ENCODE peak calls at places on chromosomes 5 and 9, in six cellular contexts. H is AG04449, V is cardiac muscle cell, R is foreskin fibroblast, T is MCF 10A, N is BJ. I is an unnamed sample.

GRCh38 chr5:68343421-68343826 is 127.9 kb downstream of the PIK3R1 start:
- DNase-seq in T (peak), R (peak), N (no peak), H (no peak), V (peak), I (peak)

GRCh38 chr9:73081979-73082657 is 69.5 kb upstream of the ANXA1 start:
- DNase-seq in R (peak), N (no peak), V (peak), T (peak), H (no peak), I (peak)

GRCh38 chr5:166324372-166324771 is 1967.1 kb upstream of the WWC1 start:
- DNase-seq in H (no peak), R (no peak), T (no peak), N (no peak), V (no peak), I (no peak)

GRCh38 chr5:126506079-126506478 is 82.9 kb downstream of the GRAMD2B start:
- DNase-seq in R (no peak), T (no peak), N (no peak), H (no peak), V (no peak), I (no peak)

GRCh38 chr5:149174847-149175234 is 33.5 kb downstream of the ABLIM3 start:
- DNase-seq in H (no peak), R (no peak), V (no peak), N (no peak), T (no peak), I (no peak)

GRCh38 chr9:18124760-18125159 is 349.2 kb upstream of the ADAMTSL1 start:
- DNase-seq in N (peak), T (no peak), H (peak), R (no peak), V (peak), I (no peak)

GRCh38 chr9:134173127-134174072 is 9.0 kb upstream of the RNU6ATAC start:
- DNase-seq in V (no peak), N (no peak), H (no peak), R (no peak), T (no peak), I (no peak)

GRCh38 chr5:37926732-37927131 is 86.9 kb upstream of the GDNF start:
- DNase-seq in H (no peak), T (peak), N (no peak), V (peak), R (peak), I (no peak)

GRCh38 chr5:109416882-109417281 is 7.1 kb upstream of the PJA2 start:
- DNase-seq in T (no peak), N (no peak), V (no peak), H (no peak), R (peak), I (no peak)

GRCh38 chr9:117546894-117547293 is 132.0 kb upstream of the ASTN2 start:
- DNase-seq in V (no peak), N (no peak), T (peak), H (no peak), R (no peak), I (no peak)

GRCh38 chr9:35517136-35517535 is 27.2 kb downstream of the RUSC2 start:
- DNase-seq in V (peak), R (peak), T (no peak), N (no peak), H (no peak), I (no peak)

GRCh38 chr5:169695919-169696490 is 58.9 kb downstream of the DOCK2 start:
- DNase-seq in R (peak), V (peak), H (peak), T (peak), N (peak), I (no peak)

GRCh38 chr9:126334626-126335621 is 8.3 kb downstream of the MVB12B start:
- DNase-seq in V (peak), R (no peak), N (no peak), T (no peak), H (peak), I (no peak)

GRCh38 chr5:133450311-133450710 is 162.0 kb downstream of the FSTL4 start:
- DNase-seq in T (no peak), R (no peak), V (no peak), H (no peak), N (no peak), I (no peak)

GRCh38 chr9:136079916-136080246 is 15.2 kb downstream of the NACC2 start:
- DNase-seq in R (no peak), H (no peak), T (no peak), V (no peak), N (no peak), I (no peak)

GRCh38 chr9:91361294-91362201 is at the start of gene AUH:
- DNase-seq in N (no peak), T (peak), R (peak), V (peak), H (no peak), I (peak)
- TF ChIP-seq CTCF in N (no peak), T (no peak), R (no peak), V (no peak), H (no peak), I (no peak)

DNA sequence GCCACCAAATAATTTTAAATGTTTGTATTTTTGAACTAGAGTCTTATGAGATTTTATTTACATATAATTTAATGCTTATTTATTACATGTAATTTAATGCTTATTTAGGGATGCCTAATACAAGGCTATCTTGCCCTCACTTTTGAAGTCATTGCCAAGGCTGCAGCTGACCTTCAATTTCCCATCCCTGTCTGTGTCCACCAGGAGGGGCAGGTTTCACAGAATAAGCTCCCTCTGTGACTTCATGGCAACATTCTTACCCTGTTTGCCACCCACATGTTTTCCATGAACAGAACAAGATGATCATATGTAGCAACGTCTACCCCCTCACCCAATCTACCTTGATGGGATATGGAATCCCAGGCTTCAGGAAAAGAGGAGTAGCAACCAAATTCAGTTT is 27.0 kb downstream of the C5 start:
- DNase-seq in R (peak), N (no peak), V (peak), H (no peak), T (peak), I (no peak)
- TF ChIP-seq CTCF in R (peak), N (peak), V (peak), H (no peak), T (peak), I (peak)

DNA sequence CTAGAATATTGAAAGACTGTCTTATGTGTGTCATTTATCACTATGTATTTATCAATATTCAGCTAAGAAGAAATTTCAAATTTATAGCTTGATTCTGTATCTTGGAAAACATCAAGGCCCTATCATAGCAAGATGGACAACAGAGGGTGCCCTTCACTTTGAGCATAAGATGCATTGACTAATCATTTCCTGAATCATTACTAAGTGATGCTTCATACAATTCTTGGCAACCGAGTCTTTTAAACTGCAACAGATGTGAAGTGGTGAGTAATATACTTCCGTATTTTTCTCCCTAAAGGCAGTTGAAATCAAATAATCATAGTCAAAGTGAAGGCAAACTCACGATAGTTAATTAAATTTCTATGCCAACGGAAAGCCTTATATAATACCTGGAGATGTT is 318.6 kb upstream of the RGMB start:
- DNase-seq in N (peak), V (peak), H (peak), R (peak), T (peak), I (no peak)
- TF ChIP-seq CTCF in N (peak), V (peak), H (peak), R (peak), T (peak), I (no peak)

GRCh38 chr9:95078934-95079333 is 238.6 kb downstream of the FANCC start:
- DNase-seq in N (no peak), T (no peak), V (no peak), R (no peak), H (no peak), I (peak)
- TF ChIP-seq CTCF in N (peak), T (no peak), V (no peak), R (no peak), H (no peak), I (no peak)

GRCh38 chr9:109967651-109968331 is 187.8 kb downstream of the PALM2AKAP2 start:
- DNase-seq in V (no peak), R (no peak), H (no peak), N (no peak), T (no peak), I (no peak)

GRCh38 chr9:109966643-109967368 is 186.8 kb downstream of the PALM2AKAP2 start:
- DNase-seq in N (no peak), T (no peak), R (no peak), V (no peak), H (no peak), I (no peak)

GRCh38 chr9:109969559-109970237 is 189.7 kb downstream of the PALM2AKAP2 start:
- DNase-seq in R (no peak), N (no peak), V (no peak), T (no peak), H (no peak), I (no peak)

GRCh38 chr9:109968332-109968657 is 188.3 kb downstream of the PALM2AKAP2 start:
- DNase-seq in N (no peak), V (no peak), R (peak), T (no peak), H (no peak), I (no peak)

GRCh38 chr9:109968702-109969450 is 188.9 kb downstream of the PALM2AKAP2 start:
- DNase-seq in N (no peak), R (peak), T (peak), V (peak), H (no peak), I (no peak)
- TF ChIP-seq CTCF in N (no peak), R (peak), T (peak), V (peak), H (peak), I (peak)

GRCh38 chr5:141828162-141828561 is 50.0 kb downstream of the PCDH1 start:
- DNase-seq in N (no peak), H (no peak), R (no peak), V (no peak), T (no peak), I (no peak)

GRCh38 chr5:141826674-141827073 is 51.5 kb downstream of the PCDH1 start:
- DNase-seq in N (no peak), R (no peak), V (no peak), H (no peak), T (no peak), I (no peak)

GRCh38 chr5:141824717-141825116 is 53.5 kb downstream of the PCDH1 start:
- DNase-seq in N (no peak), T (no peak), R (no peak), H (no peak), V (no peak), I (no peak)

GRCh38 chr5:141825241-141825671 is 53.0 kb downstream of the PCDH1 start:
- DNase-seq in R (no peak), H (no peak), V (no peak), N (no peak), T (no peak), I (no peak)

GRCh38 chr5:141825836-141826560 is 52.2 kb downstream of the PCDH1 start:
- DNase-seq in H (no peak), T (peak), N (no peak), V (no peak), R (peak), I (peak)
- TF ChIP-seq CTCF in H (no peak), T (peak), N (peak), V (peak), R (no peak), I (peak)